ENCODE peak calls at places on chromosomes 6 and 20, in four cellular contexts. U is GM12864, H is foreskin fibroblast, J is CD14-positive monocyte. M is an unnamed sample.

GRCh38 chr6:91087864-91088263 is 501.0 kb upstream of the MAP3K7 start:
- DNase-seq in U (no peak), J (no peak), H (no peak), M (no peak)

GRCh38 chr6:131023834-131024504 is 39.1 kb downstream of the EPB41L2 start:
- DNase-seq in U (no peak), H (peak; percentile 67), J (no peak), M (no peak)

GRCh38 chr6:38172739-38173415 is 353.4 kb downstream of the ZFAND3 start:
- DNase-seq in U (no peak), H (no peak), J (no peak), M (no peak)

GRCh38 chr6:154343473-154344308 is 12.9 kb downstream of the IPCEF1 start:
- DNase-seq in U (no peak), J (no peak), H (peak; percentile 47), M (no peak)

GRCh38 chr6:14713966-14714631 is 531.8 kb upstream of the JARID2 start:
- DNase-seq in H (peak; percentile 21), U (no peak), J (no peak), M (no peak)

GRCh38 chr6:109687271-109687721 is 3.7 kb downstream of the AK9 start:
- DNase-seq in H (peak; percentile 97), U (no peak), J (no peak), M (peak; percentile 24)

GRCh38 chr6:17353440-17354175 is 39.8 kb upstream of the CAP2 start:
- DNase-seq in H (no peak), J (no peak), U (no peak), M (no peak)

GRCh38 chr20:44450938-44451450 is 24.7 kb upstream of the TTPAL start:
- DNase-seq in J (no peak), H (no peak), U (no peak), M (no peak)

GRCh38 chr6:136334465-136334846 is 44.8 kb upstream of the BCLAF1 start:
- DNase-seq in H (no peak), J (no peak), U (no peak), M (no peak)

GRCh38 chr6:148746363-148747144 is at the start of gene UST:
- DNase-seq in H (peak; percentile 99), U (no peak), J (no peak), M (peak; percentile 94)

GRCh38 chr6:31952140-31952805 is 6.4 kb downstream of the CFB start:
- DNase-seq in U (no peak), H (peak; percentile 86), J (no peak), M (peak; percentile 49)

GRCh38 chr6:29746050-29746449 is 22.8 kb downstream of the HLA-F start:
- DNase-seq in U (no peak), J (no peak), H (no peak), M (no peak)

GRCh38 chr6:125002090-125002741 is 40.0 kb downstream of the RNF217 start:
- DNase-seq in U (no peak), J (no peak), H (peak; percentile 24), M (no peak)

GRCh38 chr6:79520534-79520933 is 16.7 kb downstream of the LCA5 start:
- DNase-seq in J (no peak), H (no peak), U (no peak), M (no peak)

DNA sequence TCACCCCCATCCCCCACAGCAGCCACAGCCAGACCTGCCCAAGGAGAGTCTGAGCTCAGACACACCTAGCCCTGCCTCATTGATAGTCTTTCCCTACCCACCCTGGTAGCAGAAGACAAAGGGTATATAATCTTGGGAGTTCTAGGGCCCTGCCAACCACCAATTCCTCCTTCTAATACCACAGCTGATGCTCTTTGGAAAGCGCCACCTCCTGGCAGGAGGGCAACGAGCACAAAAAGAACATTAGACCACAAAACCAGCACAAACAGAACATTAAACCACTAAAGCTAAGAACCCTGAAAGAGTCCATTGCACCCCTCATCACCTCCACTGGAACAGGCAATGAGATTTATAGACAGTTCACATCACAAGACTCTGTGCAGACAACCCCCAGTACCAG is 195.8 kb upstream of the FUT9 start:
- DNase-seq in H (no peak), J (no peak), U (no peak), M (no peak)
- TF ChIP-seq CTCF in H (no peak), J (no peak), U (peak; percentile 47), M (no peak)

DNA sequence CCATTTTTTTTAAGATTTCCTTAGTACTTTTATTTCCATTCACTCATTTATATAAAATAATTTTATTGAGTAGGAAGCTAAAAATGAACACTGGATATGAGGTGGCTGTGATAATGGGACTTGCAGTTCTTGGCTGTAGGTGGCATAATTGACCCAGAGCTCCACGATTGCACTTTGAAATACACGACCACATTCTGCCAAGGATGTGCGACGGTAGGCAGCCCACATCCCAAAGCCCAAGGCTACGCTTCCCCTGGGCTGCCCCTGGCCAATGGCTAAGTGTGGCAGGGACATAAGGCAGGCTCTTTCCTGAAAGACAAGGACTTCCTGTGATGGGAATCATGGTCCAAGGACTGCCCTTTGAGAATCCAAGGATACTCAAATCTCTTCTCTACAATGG is 43.7 kb upstream of the ADTRP start:
- DNase-seq in J (no peak), U (no peak), H (no peak), M (no peak)
- TF ChIP-seq CTCF in J (no peak), U (peak; percentile 17), H (no peak), M (no peak)

DNA sequence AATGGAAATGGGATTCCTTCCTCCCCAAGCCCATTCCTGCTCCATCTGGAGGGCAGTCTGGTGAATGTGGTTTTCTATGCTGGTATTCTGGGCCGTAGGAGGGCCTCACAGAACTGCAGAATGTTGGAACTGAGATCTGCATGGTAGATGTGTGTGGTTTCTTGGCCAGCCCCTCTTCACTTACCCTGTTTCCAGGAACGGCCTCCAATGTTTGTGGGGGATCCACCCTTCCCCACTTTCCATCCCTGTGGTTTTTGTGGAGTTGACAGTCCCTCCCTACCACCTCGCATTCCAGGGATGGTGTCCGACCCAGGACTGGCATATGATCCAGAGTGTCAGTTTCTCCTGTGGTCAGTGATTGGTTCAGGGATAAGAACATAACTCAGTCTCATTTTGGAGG is 26.7 kb upstream of the TMEM14A start:
- DNase-seq in J (no peak), U (no peak), H (no peak), M (no peak)
- TF ChIP-seq CTCF in J (no peak), U (no peak), H (no peak), M (no peak)

GRCh38 chr6:146526192-146526591 is 17.4 kb upstream of the RAB32 start:
- DNase-seq in U (no peak), J (no peak), H (peak; percentile 45), M (no peak)
- TF ChIP-seq CTCF in U (no peak), J (no peak), H (peak; percentile 29), M (peak; percentile 43)

DNA sequence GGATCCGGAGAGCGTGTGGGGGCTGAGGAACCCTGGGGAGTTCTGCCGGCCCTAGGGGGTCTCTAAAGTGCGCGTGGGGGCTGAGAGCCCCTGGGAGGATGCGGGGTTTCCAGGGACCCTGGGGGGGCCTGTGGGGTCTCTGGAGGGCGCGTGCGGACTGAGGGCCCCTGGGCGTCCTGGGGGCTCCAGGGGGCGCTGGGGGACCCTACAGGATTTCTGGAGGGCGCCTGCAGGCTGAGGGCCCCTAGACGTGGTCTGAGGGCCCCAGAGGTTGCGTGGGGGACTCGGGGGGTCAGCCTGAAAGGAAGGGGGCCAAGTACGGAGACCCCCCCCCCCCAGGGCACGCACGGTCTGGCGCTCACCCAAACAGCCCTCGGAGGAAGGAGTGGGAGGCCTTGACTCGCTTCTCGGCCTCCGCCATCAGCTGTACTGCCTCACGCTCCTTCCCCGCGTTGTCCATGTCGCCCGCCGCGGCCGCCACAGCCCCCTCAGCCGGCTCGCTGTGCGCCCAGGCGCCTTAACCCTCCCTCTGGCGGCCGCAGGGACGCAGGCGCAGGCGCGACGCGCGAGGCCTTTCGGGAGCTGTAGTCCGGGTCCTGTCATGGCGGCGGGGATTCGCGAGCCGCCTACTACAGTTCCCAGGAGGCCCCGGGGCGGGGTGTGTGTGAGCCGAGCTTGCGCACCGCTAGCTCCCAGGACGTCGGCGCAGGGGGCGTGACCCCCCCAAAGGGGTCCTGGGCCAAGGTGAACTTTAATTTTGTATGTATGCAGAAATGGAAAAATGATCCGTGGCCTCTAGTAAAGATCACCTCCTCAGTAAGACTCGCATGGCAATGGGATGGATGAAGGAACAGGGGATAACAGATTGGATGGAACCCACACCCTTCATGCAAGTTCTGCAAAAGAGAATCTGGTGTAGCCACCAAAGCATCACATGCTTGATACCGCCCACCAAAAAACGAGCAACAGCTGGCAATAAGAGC is at the start of gene NAPB:
- DNase-seq in H (peak; percentile 98), U (peak; percentile 74), J (peak; percentile 90), M (peak; percentile 63)
- TF ChIP-seq CTCF in H (peak; percentile 44), U (peak; percentile 29), J (peak; percentile 58), M (peak; percentile 14)

M was measured in AG09319.